ENCODE peak calls at places on chromosomes 11 and 22, in seven cellular contexts. O is Right ventricle myocardium superior; H is CD4-positive, alpha-beta memory T cell; S is midbrain; F is T-helper 2 cell; L is AML-193; B is activated naive CD8-positive, alpha-beta T cell treated with anti-CD3 and anti-CD28 coated beads for 36 hours. U is an unnamed sample.
A peak's percentile ranks its signal among the peaks of the same experiment; 100 is the strongest.

GRCh38 chr11:1853376-1854131 is 670 bp downstream of the LSP1 start:
- DNase-seq in B (peak; percentile 27), S (no peak), O (no peak), H (no peak), F (no peak), L (no peak), U (no peak)

GRCh38 chr11:73412308-73412707 is 36.1 kb downstream of the RELT start:
- DNase-seq in B (no peak), F (no peak), H (no peak), S (no peak), O (no peak), L (no peak), U (no peak)

GRCh38 chr22:33476716-33477115 is 418.5 kb upstream of the SYN3 start:
- DNase-seq in O (no peak), L (no peak), S (no peak), B (no peak), H (no peak), F (no peak), U (no peak)

GRCh38 chr22:39956932-39957664 is 3.1 kb upstream of the TMA7B start:
- DNase-seq in B (no peak), S (no peak), H (no peak), L (peak; percentile 30), F (no peak), O (no peak), U (no peak)

GRCh38 chr11:132125855-132126841 is 755.7 kb downstream of the NTM start:
- DNase-seq in O (peak; percentile 52), F (no peak), H (no peak), S (peak; percentile 30), L (no peak), B (no peak), U (no peak)

GRCh38 chr22:50326959-50327710 is at the start of gene DENND6B:
- DNase-seq in F (peak; percentile 58), B (peak; percentile 81), L (peak; percentile 74), H (peak; percentile 73), S (peak; percentile 89), O (peak; percentile 92), U (peak; percentile 95)

GRCh38 chr11:1034456-1035295 is 1.8 kb downstream of the MUC6 start:
- DNase-seq in H (no peak), L (no peak), S (no peak), O (no peak), F (no peak), B (no peak), U (no peak)

GRCh38 chr11:27317751-27318150 is 45.3 kb downstream of the CCDC34 start:
- DNase-seq in O (no peak), S (no peak), B (no peak), L (no peak), F (no peak), H (no peak), U (no peak)

GRCh38 chr11:88297320-88298263 is 39.9 kb downstream of the CTSC start:
- DNase-seq in S (no peak), F (no peak), O (no peak), L (no peak), H (no peak), B (no peak), U (no peak)

GRCh38 chr11:69915151-69915500 is 95.9 kb upstream of the FGF3 start:
- DNase-seq in S (no peak), F (no peak), H (no peak), L (no peak), O (no peak), B (no peak), U (no peak)

GRCh38 chr11:77471520-77472234 is 2.2 kb downstream of the PAK1 start:
- DNase-seq in F (no peak), S (no peak), B (no peak), L (peak; percentile 61), H (no peak), O (no peak), U (no peak)

GRCh38 chr22:48426466-48427380 is 1401.0 kb downstream of the BRD1 start:
- DNase-seq in H (no peak), F (no peak), S (no peak), B (no peak), L (no peak), O (no peak), U (no peak)

GRCh38 chr11:60182546-60183330 is at the start of gene MS4A6A:
- DNase-seq in O (no peak), S (no peak), H (no peak), B (no peak), F (no peak), L (peak; percentile 31), U (no peak)

GRCh38 chr22:34812631-34813030 is 253.3 kb upstream of the ISX start:
- DNase-seq in H (no peak), S (no peak), O (no peak), F (no peak), B (no peak), L (no peak), U (no peak)

GRCh38 chr11:75421035-75421602 is 11.9 kb downstream of the KLHL35 start:
- DNase-seq in S (peak; percentile 45), H (no peak), O (no peak), L (no peak), F (no peak), B (no peak), U (peak; percentile 45)

GRCh38 chr11:123302751-123303195 is 107.7 kb upstream of the CLMP start:
- DNase-seq in O (no peak), F (no peak), B (peak; percentile 33), L (no peak), H (peak; percentile 6), S (no peak), U (no peak)

GRCh38 chr11:38411149-38411548 is 1813.1 kb upstream of the RAG2 start:
- DNase-seq in O (no peak), H (no peak), F (no peak), S (no peak), L (no peak), B (no peak), U (no peak)

GRCh38 chr11:70225629-70226582 is 22.8 kb downstream of the FADD start:
- DNase-seq in S (peak; percentile 2), O (peak; percentile 55), B (no peak), F (no peak), H (no peak), L (no peak), U (peak; percentile 42)

GRCh38 chr22:43216738-43217137 is 29.8 kb upstream of the TTLL12 start:
- DNase-seq in O (no peak), S (no peak), H (no peak), F (no peak), B (no peak), L (no peak), U (no peak)

GRCh38 chr22:28882545-28882877 is 861 bp upstream of the ZNRF3 start:
- DNase-seq in S (no peak), H (no peak), B (peak; percentile 32), O (no peak), L (no peak), F (no peak), U (no peak)

GRCh38 chr11:774873-775592 is 2.3 kb downstream of the GATD1 start:
- DNase-seq in O (no peak), S (no peak), F (no peak), B (no peak), H (no peak), L (no peak), U (no peak)

GRCh38 chr22:37275622-37276021 is 6.7 kb upstream of the CYTH4 start:
- DNase-seq in S (no peak), O (no peak), F (no peak), B (peak; percentile 49), L (no peak), H (no peak), U (no peak)

U was measured in posterior cingulate gyrus.